ENCODE peak calls at places on chromosomes 7 and 10, in nine cellular contexts. F is GM23338; D is A549; R is CD8-positive, alpha-beta memory T cell; W is prostate gland; L is neural progenitor cell; B is fibroblast of lung; Q is stomach; P is astrocyte. C is an unnamed sample.

GRCh38 chr7:55439627-55440026 is 74.5 kb downstream of the LANCL2 start:
- DNase-seq in B (peak), W (no peak), F (no peak), L (no peak), Q (no peak), R (no peak), P (peak), D (no peak), C (peak)

GRCh38 chr10:72137583-72137982 is 49.2 kb upstream of the SPOCK2 start:
- DNase-seq in P (no peak), W (no peak), F (no peak), D (no peak), L (no peak), Q (no peak), B (no peak), R (no peak), C (no peak)

GRCh38 chr10:32225976-32226375 is 121.0 kb downstream of the EPC1 start:
- DNase-seq in W (no peak), B (no peak), D (no peak), R (no peak), P (no peak), Q (no peak), F (no peak), L (no peak), C (no peak)

GRCh38 chr7:37921340-37921805 is 933 bp downstream of the EPDR1 start:
- DNase-seq in B (peak), Q (no peak), F (peak), P (peak), R (no peak), W (no peak), L (peak), D (no peak), C (peak)

GRCh38 chr10:122298598-122299301 is 27.7 kb downstream of the BTBD16 start:
- DNase-seq in Q (peak), L (peak), F (peak), D (peak), W (peak), P (peak), R (peak), B (peak), C (peak)

GRCh38 chr7:29243777-29244655 is 49.4 kb downstream of the CHN2 start:
- DNase-seq in W (no peak), F (peak), P (no peak), B (no peak), R (peak), Q (no peak), D (no peak), L (no peak), C (no peak)

GRCh38 chr10:19651549-19651948 is 164.7 kb upstream of the PLXDC2 start:
- DNase-seq in B (peak), W (no peak), P (peak), Q (no peak), R (no peak), F (no peak), L (no peak), D (no peak), C (peak)

GRCh38 chr10:71075066-71075758 is 137.2 kb upstream of the UNC5B start:
- DNase-seq in D (no peak), L (no peak), B (no peak), W (peak), F (no peak), R (no peak), P (no peak), Q (no peak), C (no peak)

GRCh38 chr10:25398680-25399079 is 223.9 kb downstream of the GPR158 start:
- DNase-seq in R (no peak), W (no peak), Q (no peak), D (no peak), P (no peak), L (no peak), F (peak), B (no peak), C (no peak)

GRCh38 chr7:134353411-134353810 is 36.7 kb upstream of the SLC35B4 start:
- DNase-seq in Q (no peak), L (no peak), P (no peak), D (no peak), B (no peak), W (no peak), R (no peak), F (no peak), C (no peak)

GRCh38 chr10:132231656-132232552 is 45.2 kb downstream of the DPYSL4 start:
- DNase-seq in W (no peak), Q (no peak), P (no peak), R (no peak), D (no peak), B (no peak), F (no peak), L (no peak), C (no peak)

GRCh38 chr10:52322323-52322722 is 8.2 kb downstream of the DKK1 start:
- DNase-seq in Q (no peak), P (no peak), B (no peak), W (no peak), D (no peak), R (no peak), L (no peak), F (no peak), C (no peak)

GRCh38 chr10:15571570-15571969 is 148.2 kb downstream of the ITGA8 start:
- DNase-seq in L (no peak), Q (no peak), P (peak), F (no peak), D (no peak), B (peak), W (no peak), R (no peak), C (peak)

GRCh38 chr10:5071411-5072198 is 22.6 kb upstream of the AKR1C3 start:
- DNase-seq in P (peak), B (peak), L (peak), R (no peak), D (peak), F (peak), W (peak), Q (peak), C (peak)

GRCh38 chr7:46569117-46569433 is 648.0 kb upstream of the IGFBP3 start:
- DNase-seq in B (peak), D (no peak), F (no peak), Q (no peak), L (peak), P (peak), W (no peak), R (no peak), C (no peak)

GRCh38 chr7:79410345-79410744 is 43.1 kb downstream of the MAGI2 start:
- DNase-seq in Q (no peak), D (no peak), R (no peak), B (no peak), W (no peak), F (no peak), P (no peak), L (no peak), C (no peak)

GRCh38 chr10:99532194-99532593 is 548 bp upstream of the NKX2-3 start:
- DNase-seq in W (no peak), D (no peak), Q (no peak), L (no peak), F (no peak), P (no peak), B (no peak), R (no peak), C (no peak)

GRCh38 chr7:526474-527034 is 6.9 kb upstream of the PDGFA start:
- DNase-seq in P (no peak), B (no peak), Q (no peak), R (no peak), D (no peak), W (no peak), L (no peak), F (no peak), C (no peak)

GRCh38 chr10:494149-494542 is 195.3 kb downstream of the DIP2C start:
- DNase-seq in P (no peak), B (no peak), F (no peak), L (no peak), D (no peak), R (no peak), W (no peak), Q (no peak), C (no peak)

GRCh38 chr10:75239391-75239790 is 3.6 kb upstream of the COMTD1 start:
- DNase-seq in D (no peak), Q (no peak), R (no peak), W (no peak), B (no peak), L (no peak), F (no peak), P (no peak), C (no peak)

GRCh38 chr7:111650456-111650999 is 88.2 kb upstream of the IMMP2L start:
- DNase-seq in F (no peak), P (no peak), D (peak), W (no peak), B (no peak), R (no peak), L (no peak), Q (no peak), C (peak)

GRCh38 chr10:113929522-113929921 is 75.1 kb downstream of the NHLRC2 start:
- DNase-seq in W (no peak), Q (no peak), F (no peak), R (no peak), P (no peak), L (no peak), D (no peak), B (no peak), C (no peak)

GRCh38 chr7:149742075-149742701 is 31.2 kb downstream of the ZNF467 start:
- DNase-seq in L (peak), Q (peak), B (peak), D (peak), F (peak), R (peak), P (peak), W (peak), C (peak)

GRCh38 chr10:102626026-102626686 is 18.1 kb upstream of the TRIM8 start:
- DNase-seq in D (no peak), F (no peak), L (no peak), P (no peak), R (no peak), W (no peak), Q (no peak), B (no peak), C (no peak)

GRCh38 chr7:149642579-149642978 is 130.8 kb downstream of the ZNF467 start:
- DNase-seq in W (peak), D (no peak), F (no peak), R (no peak), L (no peak), B (no peak), Q (peak), P (no peak), C (no peak)

GRCh38 chr7:108004220-108005142 is 1.5 kb upstream of the LAMB1 start:
- DNase-seq in R (no peak), B (peak), W (no peak), P (peak), F (peak), D (peak), L (peak), Q (no peak), C (peak)

GRCh38 chr7:89623018-89623672 is 531.1 kb upstream of the STEAP1 start:
- DNase-seq in D (peak), F (peak), L (peak), R (peak), P (no peak), Q (no peak), W (peak), B (peak), C (peak)

GRCh38 chr10:60623627-60624026 is 154.7 kb upstream of the CDK1 start:
- DNase-seq in B (no peak), W (no peak), D (no peak), L (no peak), P (no peak), F (no peak), Q (no peak), R (no peak), C (no peak)

GRCh38 chr10:60629332-60629731 is 148.9 kb upstream of the CDK1 start:
- DNase-seq in F (peak), P (no peak), R (no peak), L (no peak), D (no peak), B (no peak), Q (no peak), W (no peak), C (no peak)

GRCh38 chr10:60626037-60626436 is 152.2 kb upstream of the CDK1 start:
- DNase-seq in B (no peak), D (no peak), L (no peak), Q (no peak), R (no peak), P (no peak), F (no peak), W (no peak), C (no peak)

GRCh38 chr10:60627778-60628773 is 150.2 kb upstream of the CDK1 start:
- DNase-seq in R (no peak), D (no peak), F (no peak), W (no peak), B (no peak), L (no peak), Q (no peak), P (no peak), C (no peak)
- H3K4me3 ChIP-seq in R (no peak), D (no peak), F (no peak), W (no peak), B (no peak), L (no peak), Q (no peak), P (no peak), C (no peak)

GRCh38 chr7:30478349-30479228 is at the start of gene NOD1:
- DNase-seq in Q (peak), B (peak), W (peak), R (peak), F (peak), D (peak), L (peak), P (peak), C (peak)
- H3K4me3 ChIP-seq in Q (peak), B (peak), W (peak), R (peak), F (peak), D (peak), L (peak), P (peak), C (peak)

GRCh38 chr10:100655760-100656421 is 89.5 kb upstream of the PAX2 start:
- DNase-seq in D (no peak), L (peak), R (no peak), W (no peak), F (no peak), P (no peak), B (no peak), Q (no peak), C (no peak)
- H3K4me3 ChIP-seq in D (peak), L (peak), R (no peak), W (no peak), F (peak), P (no peak), B (no peak), Q (no peak), C (no peak)

DNA sequence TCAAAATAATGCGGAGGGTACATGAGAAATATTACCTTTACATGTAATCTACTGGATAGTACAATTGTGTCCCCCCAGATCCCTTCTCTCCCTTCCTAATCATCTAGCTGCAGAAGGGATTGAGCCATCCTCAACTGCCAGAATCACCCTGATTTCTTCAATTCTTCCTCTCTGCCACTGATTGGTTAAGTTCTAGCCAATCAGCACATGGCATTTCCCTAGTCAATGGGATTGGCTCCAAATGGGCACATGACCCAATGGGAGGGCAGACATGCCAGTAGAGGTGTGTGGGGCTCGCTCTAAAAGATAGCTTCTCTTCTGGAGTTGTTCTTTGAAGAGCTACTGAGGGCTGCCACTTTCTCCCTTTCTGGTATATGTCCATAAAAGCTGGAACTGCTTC is 20.9 kb upstream of the UBE3C start:
- DNase-seq in P (no peak), W (no peak), F (no peak), D (no peak), L (no peak), Q (no peak), B (no peak), R (no peak), C (no peak)
- H3K4me3 ChIP-seq in P (no peak), W (no peak), F (no peak), D (no peak), L (no peak), Q (no peak), B (no peak), R (no peak), C (no peak)

GRCh38 chr7:23971031-23971430 is 261.0 kb downstream of the STK31 start:
- DNase-seq in R (no peak), B (peak), W (no peak), L (no peak), P (peak), Q (no peak), F (no peak), D (no peak), C (no peak)
- H3K4me3 ChIP-seq in R (no peak), B (no peak), W (no peak), L (no peak), P (no peak), Q (no peak), F (no peak), D (no peak), C (no peak)